ENCODE peak calls at places on chromosomes 13 and 19, in six cellular contexts. Q is AG09309, J is GM10248, U is epithelial cell of proximal tubule, N is A549, C is SK-N-SH. G is an unnamed sample.

GRCh38 chr13:39596685-39597084 is 6.3 kb downstream of the LHFPL6 start:
- DNase-seq in Q (no peak), J (no peak), U (no peak), N (no peak), C (no peak), G (no peak)

GRCh38 chr19:6429419-6430221 is 3.9 kb downstream of the SLC25A41 start:
- DNase-seq in Q (no peak), J (no peak), U (no peak), N (no peak), C (no peak), G (no peak)

GRCh38 chr13:40292108-40292507 is 374.3 kb downstream of the FOXO1 start:
- DNase-seq in Q (no peak), J (no peak), U (no peak), N (no peak), C (no peak), G (no peak)

GRCh38 chr19:46634045-46634655 is 1.9 kb downstream of the GNG8 start:
- DNase-seq in Q (no peak), J (peak; percentile 95), U (no peak), N (peak; percentile 96), C (peak; percentile 90), G (peak; percentile 77)

GRCh38 chr13:86757236-86757978 is 913.8 kb upstream of the SLITRK5 start:
- DNase-seq in Q (no peak), J (no peak), U (no peak), N (no peak), C (no peak), G (no peak)

GRCh38 chr13:83352391-83352790 is 529.9 kb downstream of the SLITRK1 start:
- DNase-seq in Q (no peak), J (no peak), U (no peak), N (no peak), C (no peak), G (no peak)

GRCh38 chr19:12873891-12874745 is 7.1 kb downstream of the DNASE2 start:
- DNase-seq in Q (no peak), J (no peak), U (no peak), N (no peak), C (peak; percentile 30), G (no peak)

GRCh38 chr13:68938639-68939038 is 1169.0 kb upstream of the ATXN8OS start:
- DNase-seq in Q (no peak), J (no peak), U (no peak), N (no peak), C (no peak), G (no peak)

GRCh38 chr19:43467730-43468129 is 2.3 kb upstream of the LYPD3 start:
- DNase-seq in Q (no peak), J (no peak), U (no peak), N (no peak), C (no peak), G (no peak)

GRCh38 chr19:58387338-58388174 is 487 bp downstream of the RPS5 start:
- DNase-seq in Q (no peak), J (no peak), U (no peak), N (no peak), C (peak; percentile 56), G (no peak)

GRCh38 chr13:79491715-79492114 is 10.8 kb downstream of the NDFIP2 start:
- DNase-seq in Q (peak; percentile 79), J (no peak), U (no peak), N (peak; percentile 56), C (no peak), G (peak; percentile 59)

GRCh38 chr13:67120872-67121531 is 109.1 kb downstream of the PCDH9 start:
- DNase-seq in Q (no peak), J (no peak), U (no peak), N (peak; percentile 86), C (no peak), G (no peak)

GRCh38 chr13:84961023-84961422 is 838.2 kb downstream of the SLITRK6 start:
- DNase-seq in Q (no peak), J (no peak), U (no peak), N (no peak), C (no peak), G (no peak)

GRCh38 chr13:76795701-76796695 is 90.2 kb downstream of the KCTD12 start:
- DNase-seq in Q (no peak), J (no peak), U (no peak), N (no peak), C (no peak), G (no peak)

GRCh38 chr13:42078113-42078769 is 29.8 kb downstream of the DGKH start:
- DNase-seq in Q (no peak), J (no peak), U (no peak), N (peak; percentile 23), C (peak; percentile 20), G (no peak)

GRCh38 chr13:80408270-80408669 is 67.3 kb upstream of the SPRY2 start:
- DNase-seq in Q (no peak), J (no peak), U (no peak), N (peak; percentile 3), C (no peak), G (no peak)

GRCh38 chr13:103547914-103548313 is 481.7 kb upstream of the SLC10A2 start:
- DNase-seq in Q (no peak), J (no peak), U (no peak), N (no peak), C (no peak), G (no peak)

GRCh38 chr13:96020155-96020575 is 33.0 kb downstream of the UGGT2 start:
- DNase-seq in Q (peak; percentile 18), J (peak; percentile 41), U (peak; percentile 45), N (peak; percentile 67), C (peak; percentile 56), G (peak; percentile 20)

GRCh38 chr19:12665646-12666304 is 767 bp downstream of the MAN2B1 start:
- DNase-seq in Q (no peak), J (no peak), U (no peak), N (no peak), C (no peak), G (no peak)

GRCh38 chr19:38142176-38143035 is 81.6 kb downstream of the DPF1 start:
- DNase-seq in Q (no peak), J (peak; percentile 65), U (no peak), N (peak; percentile 81), C (peak; percentile 87), G (no peak)

GRCh38 chr13:28819748-28820098 is 416 bp upstream of the MTUS2 start:
- DNase-seq in Q (no peak), J (peak; percentile 78), U (no peak), N (peak; percentile 41), C (peak; percentile 85), G (no peak)

GRCh38 chr13:98892821-98893220 is 85.0 kb downstream of the DOCK9 start:
- DNase-seq in Q (no peak), J (no peak), U (no peak), N (no peak), C (no peak), G (no peak)

GRCh38 chr13:109576331-109576813 is 210.0 kb downstream of the IRS2 start:
- DNase-seq in Q (no peak), J (no peak), U (no peak), N (peak; percentile 97), C (no peak), G (no peak)

GRCh38 chr13:91203430-91203829 is 144.1 kb upstream of the MIR17HG start:
- DNase-seq in Q (no peak), J (no peak), U (no peak), N (no peak), C (no peak), G (no peak)

GRCh38 chr13:42211704-42212103 is 60.2 kb upstream of the AKAP11 start:
- DNase-seq in Q (no peak), J (no peak), U (peak; percentile 10), N (peak; percentile 9), C (no peak), G (no peak)

GRCh38 chr13:108895220-108895704 is 265.9 kb downstream of the MYO16 start:
- DNase-seq in Q (no peak), J (no peak), U (no peak), N (peak; percentile 56), C (peak; percentile 38), G (no peak)

GRCh38 chr19:21698215-21698614 is 69.2 kb downstream of the ZNF100 start:
- DNase-seq in Q (peak; percentile 3), J (no peak), U (no peak), N (no peak), C (peak; percentile 47), G (no peak)

GRCh38 chr19:55578761-55579747 is 1.6 kb downstream of the ZNF579 start:
- DNase-seq in Q (no peak), J (no peak), U (no peak), N (no peak), C (no peak), G (no peak)

GRCh38 chr19:30150626-30151025 is 208.6 kb downstream of the URI1 start:
- DNase-seq in Q (no peak), J (no peak), U (no peak), N (no peak), C (no peak), G (no peak)

GRCh38 chr13:34162545-34162936 is 344.6 kb downstream of the RFC3 start:
- DNase-seq in Q (peak; percentile 34), J (no peak), U (no peak), N (no peak), C (no peak), G (no peak)

GRCh38 chr19:53884256-53884655 is 2.3 kb downstream of the PRKCG start:
- DNase-seq in Q (no peak), J (no peak), U (no peak), N (no peak), C (no peak), G (no peak)

GRCh38 chr19:45972944-45973525 is 630 bp downstream of the NOVA2 start:
- DNase-seq in Q (no peak), J (no peak), U (no peak), N (no peak), C (no peak), G (no peak)

GRCh38 chr13:20475927-20476691 is 49.5 kb downstream of the CRYL1 start:
- DNase-seq in Q (no peak), J (peak; percentile 76), U (no peak), N (no peak), C (no peak), G (no peak)

GRCh38 chr13:26946675-26947342 is 186.2 kb upstream of the GPR12 start:
- DNase-seq in Q (no peak), J (peak; percentile 50), U (peak; percentile 27), N (peak; percentile 71), C (peak; percentile 48), G (no peak)
- TF ChIP-seq CTCF in Q (peak; percentile 85), J (peak; percentile 53), U (peak; percentile 91), N (peak; percentile 72), C (peak; percentile 80), G (peak; percentile 76)

GRCh38 chr19:4495471-4495870 is 22.8 kb downstream of the PLIN4 start:
- DNase-seq in Q (no peak), J (no peak), U (no peak), N (peak; percentile 41), C (no peak), G (no peak)
- TF ChIP-seq CTCF in Q (peak; percentile 34), J (peak; percentile 44), U (peak; percentile 24), N (peak; percentile 22), C (no peak), G (no peak)

DNA sequence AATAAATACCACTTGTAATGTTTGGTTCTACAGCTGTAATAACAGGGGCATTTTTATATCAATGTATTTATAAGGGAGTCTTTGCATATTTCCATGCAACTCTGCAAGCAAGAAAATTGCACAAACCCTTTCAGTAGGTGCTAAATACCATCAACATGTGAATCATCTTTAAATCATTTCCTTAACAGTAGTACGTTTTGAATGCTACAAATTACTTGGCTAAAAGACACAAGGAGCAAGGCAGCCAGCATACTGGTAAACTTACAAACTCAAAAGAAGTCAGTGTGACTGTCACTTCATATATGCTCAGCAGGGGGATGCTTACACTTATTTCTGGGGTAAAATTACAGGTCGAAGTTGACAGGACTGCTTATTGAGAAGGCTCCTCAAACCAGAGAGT is 402.4 kb downstream of the EFNB2 start:
- DNase-seq in Q (peak; percentile 76), J (no peak), U (peak; percentile 41), N (no peak), C (no peak), G (no peak)
- TF ChIP-seq CTCF in Q (no peak), J (no peak), U (no peak), N (no peak), C (no peak), G (no peak)

GRCh38 chr19:34345934-34346333 is 19.1 kb upstream of the GPI start:
- DNase-seq in Q (no peak), J (peak; percentile 81), U (no peak), N (peak; percentile 81), C (peak; percentile 86), G (no peak)
- TF ChIP-seq CTCF in Q (peak; percentile 87), J (peak; percentile 68), U (peak; percentile 97), N (peak; percentile 78), C (peak; percentile 88), G (peak; percentile 84)